ENCODE peak calls at places on chromosomes 3 and 15, in seven cellular contexts. F is MM.1S, N is endothelial cell of umbilical vein, W is GM23248, M is GM23338, O is fibroblast of lung, U is PC-3. B is an unnamed sample. For H3K79me2, the result is how much of the 10 kb centered on the place peaks cover.

GRCh38 chr3:27644936-27645335 is 77.2 kb downstream of the EOMES start:
- DNase-seq in F (no peak), N (no peak), W (peak), M (no peak), O (peak), U (no peak), B (no peak)

GRCh38 chr3:104820959-104821358 is 545.8 kb upstream of the ALCAM start:
- DNase-seq in F (no peak), N (no peak), W (no peak), M (no peak), O (no peak), U (no peak), B (no peak)

GRCh38 chr3:55332191-55332590 is 154.9 kb downstream of the WNT5A start:
- DNase-seq in F (no peak), N (no peak), W (no peak), M (no peak), O (no peak), U (no peak), B (no peak)

GRCh38 chr3:151404316-151404715 is 19.8 kb upstream of the P2RY12 start:
- DNase-seq in F (no peak), N (no peak), W (peak), M (no peak), O (peak), U (peak), B (no peak)

GRCh38 chr15:59997070-59997701 is 6.9 kb upstream of the FOXB1 start:
- DNase-seq in F (peak), N (no peak), W (no peak), M (peak), O (no peak), U (peak), B (peak)

GRCh38 chr3:55549172-55549571 is 62.1 kb upstream of the WNT5A start:
- DNase-seq in F (no peak), N (no peak), W (peak), M (no peak), O (no peak), U (peak), B (no peak)

GRCh38 chr3:143326983-143327382 is 207.4 kb downstream of the CHST2 start:
- DNase-seq in F (no peak), N (no peak), W (no peak), M (no peak), O (no peak), U (no peak), B (no peak)

GRCh38 chr15:33104276-33104675 is 90.2 kb downstream of the FMN1 start:
- DNase-seq in F (peak), N (peak), W (peak), M (no peak), O (peak), U (peak), B (peak)

GRCh38 chr3:79846148-79846933 is 78.5 kb upstream of the ROBO1 start:
- DNase-seq in F (no peak), N (no peak), W (no peak), M (peak), O (no peak), U (no peak), B (no peak)

GRCh38 chr3:5057857-5058324 is 64.2 kb upstream of the ARL8B start:
- DNase-seq in F (peak), N (peak), W (peak), M (peak), O (peak), U (peak), B (peak)

GRCh38 chr15:69887018-69887417 is 210.7 kb downstream of the TLE3 start:
- DNase-seq in F (no peak), N (no peak), W (no peak), M (no peak), O (no peak), U (no peak), B (no peak)

GRCh38 chr3:112132975-112133448 is at the start of gene GCSAM:
- DNase-seq in F (peak), N (no peak), W (no peak), M (no peak), O (no peak), U (no peak), B (no peak)

GRCh38 chr3:29614954-29615353 is 334.1 kb downstream of the RBMS3 start:
- DNase-seq in F (no peak), N (no peak), W (no peak), M (no peak), O (no peak), U (no peak), B (no peak)

GRCh38 chr3:149638401-149639092 is 19.3 kb downstream of the WWTR1 start:
- DNase-seq in F (no peak), N (no peak), W (peak), M (no peak), O (peak), U (no peak), B (no peak)

GRCh38 chr3:159882367-159882766 is 106.3 kb upstream of the IL12A start:
- DNase-seq in F (no peak), N (no peak), W (no peak), M (no peak), O (no peak), U (no peak), B (no peak)

GRCh38 chr3:36792342-36792741 is 28.0 kb upstream of the DCLK3 start:
- DNase-seq in F (peak), N (peak), W (peak), M (peak), O (peak), U (peak), B (no peak)

GRCh38 chr3:23169551-23169950 is 33.6 kb upstream of the UBE2E2 start:
- DNase-seq in F (no peak), N (no peak), W (no peak), M (no peak), O (no peak), U (no peak), B (no peak)

GRCh38 chr3:78832785-78833204 is 935.0 kb downstream of the ROBO1 start:
- DNase-seq in F (no peak), N (no peak), W (no peak), M (no peak), O (no peak), U (no peak), B (no peak)

GRCh38 chr3:194686816-194687637 is 1.3 kb downstream of the FAM43A start:
- DNase-seq in F (peak), N (peak), W (peak), M (peak), O (peak), U (peak), B (no peak)
- TF ChIP-seq EZH2 in F (no peak), N (no peak), W (no peak), M (peak), O (no peak), U (no peak), B (no peak)

DNA sequence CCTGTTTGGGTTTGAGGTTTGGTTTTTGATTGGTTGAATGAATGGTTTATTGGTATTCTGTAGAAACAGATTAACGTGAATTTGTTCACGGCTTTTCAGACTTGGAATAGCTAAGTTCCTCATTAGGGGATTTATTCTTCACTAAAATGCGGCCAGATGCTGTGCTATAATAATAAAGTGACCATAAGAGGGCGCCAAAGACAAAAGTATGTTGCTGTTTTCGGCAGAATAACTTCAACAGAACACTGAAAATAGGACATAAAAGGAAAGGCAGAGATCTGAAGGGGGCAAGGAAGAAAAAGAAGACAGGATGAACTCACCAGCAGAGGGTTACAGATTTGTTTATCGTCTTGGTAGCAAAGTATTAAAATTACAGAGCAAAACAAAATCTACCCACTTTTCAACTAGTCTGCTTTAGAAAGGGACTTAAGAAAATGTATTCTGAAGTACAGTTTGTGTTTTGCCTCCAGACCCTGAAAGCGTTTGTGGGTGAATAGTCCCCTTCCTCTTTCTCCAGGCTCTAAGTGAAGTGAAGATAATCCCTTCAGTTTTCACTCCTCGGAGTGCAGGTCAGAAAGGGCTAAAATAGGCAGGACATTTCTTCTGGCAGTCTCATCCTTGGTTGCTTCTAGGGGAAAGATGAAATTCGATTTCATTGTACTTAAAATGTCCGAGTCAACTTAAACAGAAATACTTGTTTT is 147.6 kb downstream of the IL20RB start:
- DNase-seq in F (peak), N (peak), W (peak), M (peak), O (peak), U (peak), B (peak)
- H3K4me2 ChIP-seq in F (no peak), N (no peak), W (peak), M (peak), O (no peak), U (no peak), B (no peak)

DNA sequence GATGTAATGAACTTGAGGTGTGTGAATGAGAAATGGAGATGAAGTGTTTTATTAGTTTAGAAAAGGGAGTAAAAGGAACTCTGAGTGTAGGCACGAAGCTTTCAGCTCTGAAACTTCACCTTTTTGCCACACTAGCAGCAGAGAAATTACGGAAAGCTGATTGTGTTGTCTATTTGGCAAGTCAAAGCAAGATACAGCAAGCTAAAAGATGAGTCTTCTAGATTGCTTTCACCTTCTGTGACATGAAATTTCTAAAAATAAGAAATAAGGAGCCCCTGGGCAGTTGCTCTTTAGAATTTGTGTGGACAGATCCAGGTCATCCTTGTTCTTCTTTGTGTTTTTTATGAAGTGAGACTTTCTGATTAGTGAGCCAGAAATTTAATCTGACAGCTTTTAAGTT is 143.4 kb downstream of the FNDC3B start:
- DNase-seq in F (peak), N (no peak), W (no peak), M (no peak), O (no peak), U (no peak), B (no peak)
- H3K79me2 ChIP-seq in F (half or more), N (half or more), W (half or more), M (half or more), O (under half), U (half or more), B (half or more)

DNA sequence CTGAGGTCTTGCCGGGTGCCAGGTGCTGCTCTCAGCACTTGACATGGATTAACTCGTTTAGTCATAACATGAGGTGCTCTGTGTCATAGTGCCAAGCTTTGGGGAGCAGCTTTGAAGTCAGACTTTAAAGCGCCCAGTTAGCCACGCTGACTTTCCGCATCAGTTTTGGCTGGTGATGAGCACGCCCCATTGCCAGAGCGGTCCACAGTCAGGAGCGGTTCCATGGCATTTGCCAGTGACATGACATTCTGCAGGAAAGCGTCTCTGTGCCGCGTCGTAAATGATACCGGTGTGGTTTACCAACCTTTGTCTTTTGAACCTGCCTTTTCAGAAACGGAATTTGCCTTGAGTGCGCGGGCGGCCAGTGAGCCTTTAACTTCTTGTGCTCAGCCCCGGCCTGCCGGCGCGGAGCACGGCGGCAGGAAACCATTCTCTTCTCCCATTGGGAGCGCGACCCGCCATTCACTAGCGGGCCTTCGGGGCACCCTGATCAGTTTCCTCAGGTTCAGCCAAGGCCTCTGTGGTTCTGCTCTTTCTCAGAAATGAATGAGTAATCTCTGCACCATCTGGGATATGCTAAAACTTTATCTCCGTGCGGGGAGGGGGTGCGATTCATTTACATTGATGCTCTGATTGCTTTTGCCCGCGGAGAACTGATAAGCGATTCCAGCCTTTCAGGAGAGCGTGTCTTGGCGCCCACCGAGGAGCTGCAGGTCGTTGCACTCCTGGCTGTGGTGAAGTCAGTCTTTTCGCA is 1.7 kb upstream of the SLC2A2 start:
- DNase-seq in F (no peak), N (peak), W (peak), M (peak), O (peak), U (no peak), B (peak)
- TF ChIP-seq EZH2 in F (no peak), N (no peak), W (no peak), M (no peak), O (no peak), U (no peak), B (no peak)

B was measured in PC-9.